ENCODE peak calls at places on chromosome 13, in five cellular contexts. H is fibroblast of mammary gland; L is CD8-positive, alpha-beta T cell; D is cardiac muscle cell; S is lung. M is an unnamed sample.

GRCh38 chr13:110555601-110556223 is 5.8 kb downstream of the RAB20 start:
- DNase-seq in H (no peak), S (peak; percentile 46), D (no peak), L (no peak), M (no peak)

GRCh38 chr13:20980899-20981298 is 78.4 kb upstream of the XPO4 start:
- DNase-seq in D (no peak), S (no peak), H (no peak), L (no peak), M (no peak)

GRCh38 chr13:98981596-98982195 is 3.8 kb upstream of the DOCK9 start:
- DNase-seq in L (no peak), S (no peak), H (peak; percentile 22), D (no peak), M (no peak)

GRCh38 chr13:86856996-86857395 is 814.2 kb upstream of the SLITRK5 start:
- DNase-seq in S (no peak), H (peak; percentile 44), D (no peak), L (no peak), M (no peak)

GRCh38 chr13:97627566-97627965 is 193.6 kb downstream of the RAP2A start:
- DNase-seq in D (peak; percentile 96), S (no peak), L (no peak), H (peak; percentile 93), M (peak; percentile 65)

GRCh38 chr13:27264181-27264580 is 6.4 kb upstream of the RASL11A start:
- DNase-seq in L (no peak), D (peak; percentile 74), H (peak; percentile 78), S (no peak), M (no peak)

GRCh38 chr13:113763254-113763653 is 4.2 kb downstream of the TMEM255B start:
- DNase-seq in D (no peak), S (no peak), H (no peak), L (no peak), M (no peak)

GRCh38 chr13:99600318-99600717 is 99.0 kb downstream of the TM9SF2 start:
- DNase-seq in S (no peak), H (no peak), D (no peak), L (no peak), M (no peak)

GRCh38 chr13:97430296-97430695 is 3.7 kb upstream of the RAP2A start:
- DNase-seq in L (no peak), S (no peak), D (no peak), H (no peak), M (no peak)

GRCh38 chr13:26025196-26025595 is 26.6 kb downstream of the SHISA2 start:
- DNase-seq in D (no peak), S (no peak), H (no peak), L (no peak), M (no peak)

GRCh38 chr13:46850214-46850613 is 46.6 kb downstream of the HTR2A start:
- DNase-seq in L (no peak), H (no peak), D (no peak), S (no peak), M (no peak)

GRCh38 chr13:103203750-103204330 is 137.6 kb upstream of the SLC10A2 start:
- DNase-seq in D (no peak), S (no peak), L (no peak), H (no peak), M (no peak)

GRCh38 chr13:114049026-114049425 is 75.2 kb upstream of the C13orf46 start:
- DNase-seq in S (no peak), D (no peak), H (no peak), L (peak; percentile 22), M (no peak)

GRCh38 chr13:32408999-32409313 is 19.0 kb downstream of the N4BP2L1 start:
- DNase-seq in L (no peak), S (no peak), H (no peak), D (no peak), M (no peak)

GRCh38 chr13:52195052-52195837 is 35.8 kb upstream of the NEK3 start:
- DNase-seq in H (peak; percentile 85), D (peak; percentile 93), S (peak; percentile 69), L (peak; percentile 30), M (no peak)

GRCh38 chr13:31965361-31966066 is 66.1 kb upstream of the FRY start:
- DNase-seq in L (no peak), D (peak; percentile 61), H (no peak), S (no peak), M (no peak)

GRCh38 chr13:73991384-73991783 is 142.8 kb downstream of the KLF12 start:
- DNase-seq in L (no peak), D (no peak), H (no peak), S (no peak), M (no peak)

GRCh38 chr13:112688560-112689497 is 1.0 kb upstream of the ATP11A start:
- DNase-seq in H (no peak), L (peak; percentile 4), D (no peak), S (peak; percentile 90), M (no peak)

GRCh38 chr13:74253161-74253560 is 119.0 kb upstream of the KLF12 start:
- DNase-seq in H (no peak), L (no peak), D (no peak), S (no peak), M (no peak)

GRCh38 chr13:99155821-99156220 is 44.8 kb upstream of the UBAC2 start:
- DNase-seq in D (no peak), S (no peak), H (no peak), L (no peak), M (no peak)

GRCh38 chr13:37001921-37002250 is 1.3 kb downstream of the EXOSC8 start:
- DNase-seq in D (no peak), H (no peak), L (no peak), S (no peak), M (no peak)
- H3K4me3 ChIP-seq in D (peak overlapping the region; percentile 93), H (peak overlapping the region; percentile 88), L (no peak overlapping the region), S (no peak overlapping the region), M (no peak overlapping the region)

DNA sequence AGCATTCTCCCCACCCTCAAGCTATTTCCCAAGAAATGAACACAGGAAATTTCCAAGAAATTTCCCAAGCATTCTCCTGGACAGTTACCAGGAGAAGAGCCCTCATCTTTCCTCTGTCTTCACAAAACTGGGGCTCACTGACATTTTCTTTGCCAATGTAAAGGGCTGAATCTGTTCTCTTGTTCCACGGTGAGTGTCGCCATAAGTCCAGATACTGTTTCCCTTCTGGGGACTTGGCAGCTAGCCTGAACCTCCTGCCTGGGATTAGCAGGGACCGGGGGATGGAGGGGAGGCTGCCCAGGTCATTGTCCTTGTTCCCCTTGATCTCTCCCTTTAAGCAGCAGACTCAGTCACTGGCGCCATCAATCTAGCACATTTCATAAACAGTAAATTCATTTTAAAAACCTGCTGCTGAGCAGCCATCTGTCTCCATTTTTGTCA is 172.8 kb downstream of the DNAJC15 start:
- DNase-seq in H (peak; percentile 44), S (no peak), D (peak; percentile 53), L (no peak), M (no peak)
- TF ChIP-seq CTCF in H (peak; percentile 25), S (no peak), D (peak; percentile 25), L (no peak), M (no peak)

DNA sequence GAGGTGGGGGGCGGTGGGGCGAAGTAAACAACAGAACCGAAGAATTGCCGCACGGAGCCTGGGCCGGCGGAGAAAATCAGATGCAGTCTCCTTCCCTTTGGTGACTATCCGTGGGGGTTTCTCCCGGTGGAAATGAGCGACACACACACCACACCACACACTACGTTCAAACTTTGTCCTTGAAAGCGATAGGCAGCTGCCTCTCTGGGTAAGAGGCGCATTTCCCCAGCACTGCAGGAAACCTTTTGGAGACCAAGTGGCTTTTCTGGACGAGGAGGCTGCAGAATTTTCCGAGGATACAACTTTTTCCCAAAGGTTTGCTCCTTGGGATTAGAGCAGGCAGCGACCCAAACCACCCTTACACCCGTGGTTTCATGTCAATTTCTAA is 38.1 kb upstream of the FLT1 start:
- DNase-seq in L (no peak), S (no peak), D (peak; percentile 16), H (no peak), M (no peak)
- H3K4me3 ChIP-seq in L (no peak overlapping the region), S (no peak overlapping the region), D (peak overlapping the region; percentile 58), H (peak overlapping the region; percentile 23), M (peak overlapping the region; percentile 56)

DNA sequence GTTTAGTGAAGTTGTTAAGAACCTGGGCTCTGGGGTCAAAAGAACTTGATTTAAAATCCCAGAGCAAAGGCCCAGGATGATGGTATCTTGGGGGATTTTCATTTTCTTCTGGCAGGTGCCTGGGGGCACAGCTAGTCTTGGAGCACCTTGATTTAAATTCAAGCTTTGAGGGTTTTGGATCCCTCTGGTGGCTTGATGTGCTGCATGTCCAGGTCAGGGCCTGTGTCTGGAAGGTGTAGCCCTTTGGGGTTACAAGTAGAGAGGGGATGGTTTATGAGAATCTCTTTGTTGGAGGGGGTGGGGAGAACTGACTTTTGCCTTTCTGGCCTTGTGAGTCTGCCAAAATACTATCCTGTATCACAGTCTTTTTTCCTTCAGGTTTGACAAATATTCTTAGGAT is 55.8 kb downstream of the AKAP11 start:
- DNase-seq in L (no peak), S (no peak), D (no peak), H (no peak), M (no peak)
- TF ChIP-seq CTCF in L (no peak), S (no peak), D (no peak), H (no peak), M (no peak)

GRCh38 chr13:44756411-44756810 is 180.3 kb upstream of the TSC22D1 start:
- DNase-seq in H (no peak), L (no peak), S (no peak), D (peak; percentile 8), M (no peak)

GRCh38 chr13:44755872-44756271 is 179.7 kb upstream of the TSC22D1 start:
- DNase-seq in S (no peak), L (no peak), H (peak; percentile 82), D (peak; percentile 58), M (no peak)

GRCh38 chr13:44759222-44759721 is 183.1 kb upstream of the TSC22D1 start:
- DNase-seq in H (no peak), D (no peak), S (no peak), L (no peak), M (no peak)

GRCh38 chr13:44758595-44759221 is 182.6 kb upstream of the TSC22D1 start:
- DNase-seq in L (no peak), S (no peak), H (peak; percentile 94), D (peak; percentile 91), M (peak; percentile 87)

GRCh38 chr13:44757671-44758070 is 181.5 kb upstream of the TSC22D1 start:
- DNase-seq in H (no peak), L (no peak), S (no peak), D (no peak), M (no peak)
- H3K4me3 ChIP-seq in H (no peak overlapping the region), L (no peak overlapping the region), S (no peak overlapping the region), D (no peak overlapping the region), M (no peak overlapping the region)

GRCh38 chr13:88005188-88005587 is 334.0 kb downstream of the SLITRK5 start:
- DNase-seq in D (no peak), L (no peak), S (no peak), H (peak; percentile 3), M (no peak)
- TF ChIP-seq CTCF in D (no peak), L (no peak), S (no peak), H (peak; percentile 19), M (no peak)